ENCODE peak calls at places on chromosomes 6 and 20, in nine cellular contexts. G is BJ, D is mammary epithelial cell, E is spleen, T is adrenal gland, I is left ventricle myocardium inferior, Y is HCT116, K is neural progenitor cell, P is IMR-90. J is an unnamed sample. For H3K36me3, the result is how much of the 10 kb centered on the place peaks cover.

GRCh38 chr6:112343375-112343774 is 3.8 kb upstream of the RFPL4B start:
- DNase-seq in G (no peak), D (no peak), E (no peak), T (no peak), I (no peak), Y (no peak), K (no peak), P (no peak), J (no peak)

GRCh38 chr6:14883921-14884320 is 361.9 kb upstream of the JARID2 start:
- DNase-seq in G (no peak), D (no peak), E (no peak), T (no peak), I (no peak), Y (no peak), K (peak), P (peak), J (no peak)

GRCh38 chr6:115838763-115839401 is 221.8 kb downstream of the FRK start:
- DNase-seq in G (no peak), D (peak), E (no peak), T (no peak), I (no peak), Y (peak), K (peak), P (peak), J (no peak)

GRCh38 chr6:160067564-160067963 is 54.1 kb upstream of the SLC22A1 start:
- DNase-seq in G (no peak), D (no peak), E (no peak), T (no peak), I (no peak), Y (no peak), K (no peak), P (no peak), J (no peak)

GRCh38 chr20:33552519-33552918 is 62.6 kb downstream of the CBFA2T2 start:
- DNase-seq in G (no peak), D (no peak), E (no peak), T (no peak), I (no peak), Y (no peak), K (no peak), P (no peak), J (no peak)

GRCh38 chr6:30591008-30591407 is 19.8 kb downstream of the ABCF1 start:
- DNase-seq in G (no peak), D (peak), E (no peak), T (no peak), I (no peak), Y (no peak), K (no peak), P (peak), J (peak)

GRCh38 chr6:12844284-12845223 is 128.0 kb downstream of the PHACTR1 start:
- DNase-seq in G (no peak), D (no peak), E (no peak), T (no peak), I (no peak), Y (peak), K (peak), P (peak), J (no peak)

GRCh38 chr6:25327372-25327771 is 48.2 kb downstream of the CARMIL1 start:
- DNase-seq in G (no peak), D (no peak), E (no peak), T (no peak), I (no peak), Y (no peak), K (no peak), P (no peak), J (no peak)

GRCh38 chr6:84868149-84868548 is 103.8 kb upstream of the TBX18 start:
- DNase-seq in G (no peak), D (no peak), E (no peak), T (no peak), I (no peak), Y (no peak), K (no peak), P (no peak), J (no peak)

GRCh38 chr6:35451354-35452185 is 568 bp upstream of the FANCE start:
- DNase-seq in G (no peak), D (no peak), E (no peak), T (no peak), I (no peak), Y (no peak), K (no peak), P (no peak), J (no peak)

GRCh38 chr20:64225166-64225595 is 30.4 kb upstream of the PCMTD2 start:
- DNase-seq in G (no peak), D (no peak), E (no peak), T (no peak), I (no peak), Y (no peak), K (no peak), P (no peak), J (no peak)

GRCh38 chr6:155497273-155497672 is 41.6 kb upstream of the NOX3 start:
- DNase-seq in G (no peak), D (no peak), E (no peak), T (no peak), I (no peak), Y (no peak), K (no peak), P (no peak), J (no peak)

GRCh38 chr6:147204843-147205311 is 660 bp downstream of the STXBP5 start:
- DNase-seq in G (no peak), D (peak), E (no peak), T (no peak), I (no peak), Y (no peak), K (no peak), P (peak), J (no peak)

GRCh38 chr6:16658661-16659060 is 102.6 kb downstream of the ATXN1 start:
- DNase-seq in G (no peak), D (no peak), E (no peak), T (no peak), I (no peak), Y (no peak), K (peak), P (no peak), J (no peak)

GRCh38 chr20:40331699-40332098 is 357.3 kb downstream of the MAFB start:
- DNase-seq in G (no peak), D (no peak), E (peak), T (no peak), I (no peak), Y (no peak), K (no peak), P (no peak), J (no peak)

GRCh38 chr20:5557123-5557522 is 193.1 kb upstream of the SHLD1 start:
- DNase-seq in G (no peak), D (peak), E (no peak), T (peak), I (peak), Y (peak), K (peak), P (peak), J (no peak)

GRCh38 chr6:150266963-150267685 is 101.7 kb upstream of the IYD start:
- DNase-seq in G (peak), D (peak), E (no peak), T (no peak), I (no peak), Y (no peak), K (no peak), P (no peak), J (no peak)

GRCh38 chr20:43953919-43954617 is 39.4 kb downstream of the TOX2 start:
- DNase-seq in G (no peak), D (no peak), E (peak), T (no peak), I (no peak), Y (no peak), K (no peak), P (peak), J (no peak)

GRCh38 chr6:112338310-112338709 is 8.8 kb upstream of the RFPL4B start:
- DNase-seq in G (no peak), D (peak), E (no peak), T (no peak), I (no peak), Y (no peak), K (no peak), P (no peak), J (no peak)

GRCh38 chr6:33904050-33904827 is 100.4 kb upstream of the MLN start:
- DNase-seq in G (no peak), D (no peak), E (peak), T (no peak), I (no peak), Y (no peak), K (peak), P (no peak), J (no peak)

GRCh38 chr20:10357974-10358373 is 76.0 kb downstream of the MKKS start:
- DNase-seq in G (no peak), D (no peak), E (no peak), T (no peak), I (no peak), Y (no peak), K (peak), P (peak), J (no peak)

GRCh38 chr6:1164600-1164999 is 147.3 kb upstream of the FOXQ1 start:
- DNase-seq in G (no peak), D (no peak), E (no peak), T (no peak), I (no peak), Y (no peak), K (no peak), P (no peak), J (peak)

GRCh38 chr20:51284871-51285270 is 257.6 kb downstream of the NFATC2 start:
- DNase-seq in G (no peak), D (no peak), E (no peak), T (no peak), I (no peak), Y (no peak), K (peak), P (no peak), J (no peak)

GRCh38 chr20:63310265-63310971 is 17.4 kb downstream of the COL20A1 start:
- DNase-seq in G (no peak), D (no peak), E (no peak), T (no peak), I (peak), Y (no peak), K (no peak), P (peak), J (peak)

GRCh38 chr6:43499028-43499815 is 10.9 kb downstream of the LRRC73 start:
- DNase-seq in G (no peak), D (no peak), E (no peak), T (no peak), I (no peak), Y (no peak), K (no peak), P (no peak), J (no peak)

GRCh38 chr6:63581355-63581998 is 9.2 kb downstream of the LOC128125822 start:
- DNase-seq in G (no peak), D (no peak), E (no peak), T (no peak), I (no peak), Y (no peak), K (no peak), P (no peak), J (no peak)
- TF ChIP-seq CTCF in G (no peak), D (no peak), E (no peak), T (no peak), I (no peak), Y (no peak), K (no peak), P (no peak), J (no peak)

DNA sequence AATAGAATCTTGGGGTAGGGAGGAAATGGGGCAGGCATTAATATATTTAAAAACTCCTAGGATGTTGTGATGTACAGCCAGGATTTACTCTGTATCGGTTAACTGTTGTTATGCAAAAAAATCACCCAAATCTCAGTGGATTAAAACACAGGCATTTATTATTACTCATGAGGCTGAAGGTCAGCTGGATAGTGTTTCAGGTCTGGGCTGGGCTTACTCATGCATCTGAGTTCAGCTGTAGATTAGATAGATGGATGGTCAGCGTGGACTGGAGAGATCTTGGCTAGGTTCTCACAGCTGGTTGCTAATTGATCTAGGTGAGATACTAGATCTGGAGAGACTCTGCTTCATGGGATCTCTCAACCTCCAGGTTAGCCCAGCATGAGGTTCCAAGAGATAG is 131.4 kb downstream of the BTBD3 start:
- DNase-seq in G (no peak), D (no peak), E (no peak), T (peak), I (no peak), Y (no peak), K (no peak), P (peak), J (no peak)
- H3K4me3 ChIP-seq in G (no peak), D (no peak), E (no peak), T (no peak), I (no peak), Y (no peak), K (no peak), P (no peak), J (no peak)

GRCh38 chr6:45533394-45533793 is 155.7 kb upstream of the SUPT3H start:
- DNase-seq in G (no peak), D (no peak), E (no peak), T (no peak), I (no peak), Y (no peak), K (no peak), P (peak), J (no peak)

GRCh38 chr6:45537539-45537938 is 159.8 kb upstream of the SUPT3H start:
- DNase-seq in G (no peak), D (no peak), E (no peak), T (no peak), I (no peak), Y (no peak), K (no peak), P (no peak), J (no peak)

GRCh38 chr6:45531999-45532605 is 154.4 kb upstream of the SUPT3H start:
- DNase-seq in G (no peak), D (no peak), E (no peak), T (no peak), I (no peak), Y (no peak), K (no peak), P (no peak), J (no peak)

GRCh38 chr6:45535933-45536332 is 158.2 kb upstream of the SUPT3H start:
- DNase-seq in G (no peak), D (no peak), E (no peak), T (no peak), I (no peak), Y (no peak), K (no peak), P (no peak), J (no peak)

DNA sequence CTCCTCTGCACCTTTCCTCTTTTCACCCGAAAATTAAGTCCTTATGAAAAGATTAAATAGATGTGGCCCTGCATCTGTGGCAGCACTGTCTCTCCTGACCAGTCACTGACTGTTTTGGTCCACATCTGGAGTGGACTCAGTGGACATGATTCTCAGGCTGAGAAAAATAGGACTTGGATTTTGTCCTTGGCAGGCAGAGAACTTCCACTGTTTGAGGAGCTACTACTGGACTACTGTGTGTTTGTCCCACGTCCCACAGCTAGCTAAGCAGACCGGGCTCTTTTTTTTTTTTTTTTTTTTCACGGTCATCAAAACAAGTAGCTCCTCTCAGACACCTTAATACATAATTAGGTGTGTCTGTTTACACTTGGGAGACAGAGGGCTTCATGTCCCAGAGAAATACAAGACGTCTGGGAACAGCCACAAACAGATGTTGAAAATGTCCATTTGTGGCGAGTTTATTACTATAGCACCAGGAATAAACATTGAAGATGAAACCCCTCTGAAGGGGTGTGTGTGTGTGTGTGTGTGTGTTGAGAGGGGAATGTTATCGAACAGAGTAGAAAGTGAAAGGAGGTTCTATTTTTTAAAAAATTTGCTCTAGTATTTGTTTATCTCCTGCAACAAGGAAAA is 155.0 kb upstream of the SUPT3H start:
- DNase-seq in G (no peak), D (no peak), E (no peak), T (no peak), I (no peak), Y (no peak), K (no peak), P (peak), J (no peak)
- H3K36me3 ChIP-seq in G (under half), D (under half), E (under half), T (under half), I (under half), Y (under half), K (under half), P (under half), J (under half)

GRCh38 chr6:157158897-157159296 is 164.4 kb downstream of the TMEM242 start:
- DNase-seq in G (no peak), D (no peak), E (no peak), T (no peak), I (no peak), Y (no peak), K (peak), P (no peak), J (no peak)
- TF ChIP-seq CTCF in G (no peak), D (no peak), E (no peak), T (no peak), I (peak), Y (peak), K (peak), P (no peak), J (no peak)

GRCh38 chr20:3752386-3752759 is 15.2 kb downstream of the ADISSP start:
- DNase-seq in G (no peak), D (no peak), E (no peak), T (no peak), I (no peak), Y (no peak), K (no peak), P (no peak), J (no peak)
- H3K4me3 ChIP-seq in G (no peak), D (no peak), E (peak), T (no peak), I (peak), Y (no peak), K (peak), P (no peak), J (no peak)